ENCODE peak calls at places on chromosomes 6 and 20, in five cellular contexts. W is PC-3, Y is mammary epithelial cell, C is trophoblast cell, N is endothelial cell of umbilical vein. P is an unnamed sample.

GRCh38 chr6:82840571-82840970 is 225.1 kb downstream of the UBE3D start:
- DNase-seq in W (peak), Y (no peak), C (no peak), N (no peak), P (no peak)

GRCh38 chr20:58308290-58308679 is 1.2 kb upstream of the RAB22A start:
- DNase-seq in W (no peak), Y (no peak), C (no peak), N (no peak), P (no peak)

GRCh38 chr6:14863896-14864850 is 381.7 kb upstream of the JARID2 start:
- DNase-seq in W (no peak), Y (no peak), C (no peak), N (no peak), P (no peak)

GRCh38 chr6:25652007-25652515 is at the start of gene SCGN:
- DNase-seq in W (peak), Y (peak), C (peak), N (peak), P (peak)

GRCh38 chr6:168196385-168196860 is 117.4 kb upstream of the FRMD1 start:
- DNase-seq in W (peak), Y (no peak), C (no peak), N (no peak), P (peak)

GRCh38 chr6:21556506-21556905 is 37.0 kb upstream of the SOX4 start:
- DNase-seq in W (no peak), Y (no peak), C (no peak), N (no peak), P (no peak)

GRCh38 chr20:42276718-42277117 is 658.5 kb upstream of the CHD6 start:
- DNase-seq in W (no peak), Y (no peak), C (no peak), N (no peak), P (no peak)

GRCh38 chr6:46741482-46741881 is 5.3 kb upstream of the ANKRD66 start:
- DNase-seq in W (no peak), Y (no peak), C (no peak), N (no peak), P (no peak)

GRCh38 chr20:3276400-3277015 is 37.5 kb upstream of the SLC4A11 start:
- DNase-seq in W (peak), Y (peak), C (peak), N (peak), P (peak)

GRCh38 chr20:45087115-45087785 is 13.7 kb downstream of the KCNS1 start:
- DNase-seq in W (peak), Y (no peak), C (no peak), N (no peak), P (no peak)

GRCh38 chr6:117404548-117404947 is 21.2 kb downstream of the ROS1 start:
- DNase-seq in W (peak), Y (peak), C (no peak), N (no peak), P (no peak)

GRCh38 chr6:168270274-168271174 is 49.1 kb downstream of the DACT2 start:
- DNase-seq in W (no peak), Y (no peak), C (no peak), N (no peak), P (no peak)

GRCh38 chr6:28940294-28940858 is 16.6 kb upstream of the TRIM27 start:
- DNase-seq in W (peak), Y (peak), C (peak), N (no peak), P (peak)

GRCh38 chr6:168542301-168542700 is 101.3 kb downstream of the SMOC2 start:
- DNase-seq in W (no peak), Y (no peak), C (no peak), N (no peak), P (no peak)

GRCh38 chr6:139927236-139927635 is 552.8 kb upstream of the CITED2 start:
- DNase-seq in W (peak), Y (no peak), C (no peak), N (peak), P (no peak)

GRCh38 chr20:31577194-31577593 is 27.9 kb upstream of the ID1 start:
- DNase-seq in W (no peak), Y (no peak), C (no peak), N (no peak), P (no peak)
- H3K4me3 ChIP-seq in W (no peak), Y (no peak), C (no peak), N (no peak), P (no peak)

DNA sequence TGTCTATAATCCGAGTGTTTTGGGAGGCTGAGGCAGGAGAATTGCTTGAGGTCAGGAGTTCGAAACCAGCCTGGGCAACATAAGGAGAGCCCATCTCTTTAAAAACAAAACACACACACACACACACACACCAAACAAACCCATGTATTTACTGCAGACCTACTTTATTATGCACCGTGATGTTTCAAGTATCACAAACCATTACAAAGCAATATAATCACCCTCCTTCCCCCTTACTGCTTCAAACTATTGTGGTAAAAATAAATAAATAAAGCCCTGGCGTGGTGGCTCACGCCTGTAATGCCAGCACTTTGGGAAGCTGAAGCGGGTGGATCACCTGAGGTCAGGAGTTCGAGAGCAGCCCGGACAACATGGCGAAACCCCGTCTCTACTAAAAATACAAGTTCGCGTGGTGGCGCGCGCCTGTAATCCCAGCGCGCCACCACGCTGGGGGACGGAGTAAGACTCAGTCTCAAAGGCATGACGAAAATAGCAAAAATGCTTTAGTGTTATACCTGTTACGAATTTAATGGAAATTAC is 1.5 kb downstream of the TBCC start:
- DNase-seq in W (peak), Y (no peak), C (peak), N (no peak), P (no peak)
- H3K27ac ChIP-seq in W (no peak), Y (no peak), C (no peak), N (no peak), P (no peak)

GRCh38 chr20:5918856-5919633 is 31.3 kb downstream of the TRMT6 start:
- DNase-seq in W (peak), Y (peak), C (no peak), N (peak), P (no peak)
- H3K4me3 ChIP-seq in W (peak), Y (no peak), C (no peak), N (peak), P (no peak)

GRCh38 chr6:30882764-30883475 is 1.4 kb upstream of the DDR1 start:
- DNase-seq in W (peak), Y (peak), C (peak), N (no peak), P (peak)
- H3K27ac ChIP-seq in W (peak), Y (peak), C (peak), N (no peak), P (peak)

DNA sequence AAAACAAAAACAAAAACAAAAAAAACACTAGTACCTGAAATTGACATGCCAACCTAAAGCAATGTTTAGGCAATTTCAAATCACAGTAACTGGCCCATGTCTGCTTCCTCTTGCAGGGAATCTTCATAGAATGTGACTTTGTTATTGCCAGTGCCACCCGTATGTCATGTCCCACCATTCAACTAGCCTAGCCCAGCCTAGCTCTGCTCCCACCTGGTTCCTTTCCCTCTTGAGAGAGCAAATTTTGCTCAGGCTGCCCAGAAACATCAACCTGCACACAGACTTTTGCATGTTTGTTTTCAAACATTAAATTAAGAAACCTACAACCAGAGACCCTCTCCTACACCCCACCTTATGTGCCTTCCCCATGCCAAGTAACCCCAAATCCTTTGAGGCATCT is 124.8 kb upstream of the SLC2A12 start:
- DNase-seq in W (no peak), Y (no peak), C (no peak), N (no peak), P (no peak)
- H3K4me3 ChIP-seq in W (no peak), Y (no peak), C (no peak), N (peak), P (peak)

DNA sequence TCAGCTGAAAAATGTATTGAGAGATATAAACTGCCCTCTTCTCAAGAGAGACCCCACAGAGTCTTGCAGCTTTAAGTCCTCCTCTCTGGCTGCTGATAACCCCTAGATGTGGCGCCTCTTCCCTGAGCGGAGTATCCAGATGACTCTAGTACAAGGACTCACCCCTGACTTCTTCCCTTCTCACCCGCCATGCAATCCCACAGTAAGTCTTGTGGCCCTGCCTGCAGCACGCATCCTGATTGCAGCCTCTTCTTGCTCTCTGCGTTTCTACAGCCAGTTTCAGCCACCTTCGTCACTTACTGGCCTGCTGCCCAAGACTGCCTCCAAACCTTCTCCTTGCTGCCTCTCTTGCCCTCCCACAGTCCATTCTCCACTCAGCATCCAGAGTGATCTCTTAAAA is 2.3 kb upstream of the RPP40 start:
- DNase-seq in W (no peak), Y (no peak), C (no peak), N (no peak), P (no peak)
- H3K27ac ChIP-seq in W (no peak), Y (no peak), C (no peak), N (no peak), P (no peak)

P was measured in small intestine.